ENCODE peak calls at places on chromosomes 7 and 10, in four cellular contexts. R is transverse colon, U is tibial nerve, F is ovary. C is an unnamed sample.

GRCh38 chr7:142853739-142854504 is 954 bp upstream of the EPHB6 start:
- DNase-seq in R (peak; percentile 70), U (peak; percentile 65), F (peak; percentile 73), C (peak; percentile 64)

GRCh38 chr7:4556868-4557620 is 125.1 kb upstream of the FOXK1 start:
- DNase-seq in U (no peak), R (no peak), F (no peak), C (no peak)

GRCh38 chr7:136687693-136688322 is 180.6 kb upstream of the CHRM2 start:
- DNase-seq in F (no peak), R (no peak), U (peak; percentile 15), C (no peak)

GRCh38 chr10:36538945-36539586 is 586.3 kb upstream of the ANKRD30A start:
- DNase-seq in U (no peak), F (no peak), R (no peak), C (peak; percentile 37)

GRCh38 chr7:30626984-30627383 is 32.3 kb downstream of the GARS1 start:
- DNase-seq in R (no peak), F (no peak), U (no peak), C (no peak)

GRCh38 chr10:22715290-22715625 is 880 bp upstream of the PIP4K2A start:
- DNase-seq in F (no peak), U (no peak), R (no peak), C (no peak)

GRCh38 chr10:90579602-90580242 is 278.1 kb downstream of the HTR7 start:
- DNase-seq in F (no peak), U (no peak), R (no peak), C (no peak)

GRCh38 chr7:32250494-32251260 is 180.5 kb upstream of the PDE1C start:
- DNase-seq in R (no peak), F (no peak), U (no peak), C (no peak)

GRCh38 chr10:16941865-16942264 is 124.6 kb upstream of the RSU1 start:
- DNase-seq in F (no peak), R (no peak), U (no peak), C (no peak)

GRCh38 chr7:106223156-106223555 is 61.6 kb downstream of the NAMPT start:
- DNase-seq in U (no peak), F (no peak), R (no peak), C (no peak)

GRCh38 chr7:92461027-92462003 is 14.0 kb downstream of the GATAD1 start:
- DNase-seq in U (no peak), F (no peak), R (peak; percentile 25), C (no peak)

GRCh38 chr7:128889121-128889520 is 21.4 kb downstream of the KCP start:
- DNase-seq in R (no peak), F (no peak), U (no peak), C (no peak)
- H3K27me3 ChIP-seq in R (peaks cover 26% of the 10 kb centered on the region), F (no peaks in the 10 kb centered on the region), U (peaks cover 42% of the 10 kb centered on the region), C (no peaks in the 10 kb centered on the region)

GRCh38 chr10:49509904-49510303 is 29.0 kb downstream of the ERCC6 start:
- DNase-seq in R (no peak), F (no peak), U (no peak), C (no peak)

GRCh38 chr10:49508654-49509053 is 30.3 kb downstream of the ERCC6 start:
- DNase-seq in U (no peak), F (no peak), R (no peak), C (no peak)

GRCh38 chr10:49505589-49505988 is 33.3 kb downstream of the ERCC6 start:
- DNase-seq in U (no peak), F (no peak), R (no peak), C (no peak)

GRCh38 chr10:49505076-49505475 is 33.8 kb downstream of the ERCC6 start:
- DNase-seq in R (no peak), U (no peak), F (no peak), C (no peak)

GRCh38 chr10:49508249-49508648 is 30.7 kb downstream of the ERCC6 start:
- DNase-seq in R (no peak), U (no peak), F (no peak), C (no peak)
- TF ChIP-seq CTCF in R (no peak), U (no peak), F (no peak), C (no peak)

DNA sequence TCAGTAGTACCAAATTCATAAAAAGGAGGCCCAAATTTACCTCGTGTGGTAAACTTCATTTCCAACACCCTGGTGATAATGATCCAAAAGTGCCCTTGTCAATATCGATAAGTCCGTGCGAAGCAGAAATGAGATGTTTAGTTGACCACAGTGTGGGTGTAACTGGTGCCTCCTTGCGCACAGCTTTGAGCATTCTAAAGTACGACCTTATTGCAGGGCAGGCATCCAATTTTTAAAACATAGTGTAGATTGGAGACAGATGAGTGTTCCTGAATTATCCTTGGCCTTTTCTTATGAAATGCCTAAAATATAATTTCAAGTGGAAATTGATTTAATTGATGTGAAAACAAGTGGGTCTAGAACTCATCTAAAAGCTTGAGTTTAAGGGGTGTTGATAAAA is 248.4 kb downstream of the TRIL start:
- DNase-seq in F (no peak), U (no peak), R (no peak), C (no peak)
- TF ChIP-seq EP300 in F (no peak), U (no peak), R (no peak), C (no peak)

DNA sequence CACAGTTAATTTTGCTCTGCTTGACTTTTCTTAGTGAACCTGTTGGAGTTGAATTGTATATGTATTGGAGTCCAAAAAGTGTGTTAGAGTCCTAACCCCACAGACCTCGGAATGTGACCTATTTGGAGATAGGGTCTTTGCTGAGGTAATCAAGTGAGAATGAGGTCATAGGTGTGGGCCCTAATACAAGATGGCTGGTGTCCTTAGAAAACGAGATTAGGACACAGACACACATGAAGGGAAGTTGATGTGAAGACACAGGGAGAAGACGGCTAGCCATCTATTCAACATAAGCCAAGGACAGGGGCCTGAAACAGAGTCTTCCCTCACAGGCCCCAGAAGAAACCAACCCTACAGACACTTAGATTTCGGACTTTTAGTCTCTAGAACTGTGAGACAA is 260.6 kb upstream of the NEBL start:
- DNase-seq in F (no peak), U (no peak), R (no peak), C (no peak)
- H3K27me3 ChIP-seq in F (no peaks in the 10 kb centered on the region), U (no peaks in the 10 kb centered on the region), R (no peaks in the 10 kb centered on the region), C (no peaks in the 10 kb centered on the region)

GRCh38 chr7:100109521-100110163 is 8.2 kb downstream of the AP4M1 start:
- DNase-seq in R (no peak), U (no peak), F (no peak), C (no peak)
- TF ChIP-seq CTCF in R (no peak), U (no peak), F (no peak), C (no peak)

GRCh38 chr7:99372275-99373085 is 2.0 kb upstream of the ARPC1B start:
- DNase-seq in F (peak; percentile 63), R (peak; percentile 57), U (no peak), C (peak; percentile 51)
- TF ChIP-seq EP300 in F (no peak), R (no peak), U (no peak), C (no peak)

DNA sequence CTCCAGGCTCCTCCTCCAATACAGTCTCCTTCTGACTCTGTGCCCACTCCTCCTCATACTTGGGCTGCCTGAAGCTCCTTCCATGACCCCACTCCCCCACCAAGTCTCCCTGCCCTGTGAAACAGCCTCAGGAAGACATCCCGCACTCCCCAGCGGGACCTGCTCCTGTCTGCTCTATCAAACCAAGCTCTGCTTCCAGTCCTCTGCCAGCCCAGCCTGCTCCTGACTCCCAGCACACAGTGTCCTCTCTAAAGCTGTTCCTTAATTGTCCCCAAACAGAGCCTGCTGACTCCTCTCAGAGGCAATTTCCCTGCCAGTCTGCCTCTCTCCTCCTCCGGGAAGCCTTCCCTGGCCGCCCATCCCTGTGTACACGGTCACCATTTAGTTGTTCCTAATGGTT is 9.9 kb downstream of the POLL start:
- DNase-seq in R (no peak), F (no peak), U (no peak), C (no peak)
- H3K27me3 ChIP-seq in R (no peaks in the 10 kb centered on the region), F (no peaks in the 10 kb centered on the region), U (no peaks in the 10 kb centered on the region), C (no peaks in the 10 kb centered on the region)